ENCODE peak calls at places on chromosome 1, in seven cellular contexts. One of them, this sample, is unnamed.

GRCh38 chr1:150554086-150554452 is 4.9 kb downstream of the ADAMTSL4 start:
- DNase-seq in IMR-90: no peak
- DNase-seq in esophagus squamous epithelium: no peak
- DNase-seq in ascending aorta: no peak
- DNase-seq in ovary: no peak
- DNase-seq in Peyer's patch: no peak
- DNase-seq in left ventricle myocardium inferior: no peak
- DNase-seq in this sample: no peak

GRCh38 chr1:235127774-235128452 is 724 bp downstream of the TOMM20 start:
- DNase-seq in esophagus squamous epithelium: no peak
- DNase-seq in ovary: no peak
- DNase-seq in Peyer's patch: no peak
- DNase-seq in IMR-90: no peak
- DNase-seq in left ventricle myocardium inferior: no peak
- DNase-seq in ascending aorta: no peak
- DNase-seq in this sample: no peak

GRCh38 chr1:69404486-69404885 is 163.2 kb upstream of the LRRC7 start:
- DNase-seq in ascending aorta: no peak
- DNase-seq in esophagus squamous epithelium: no peak
- DNase-seq in Peyer's patch: no peak
- DNase-seq in IMR-90: no peak
- DNase-seq in left ventricle myocardium inferior: no peak
- DNase-seq in ovary: no peak
- DNase-seq in this sample: no peak

GRCh38 chr1:118326960-118327629 is 142.1 kb upstream of the SPAG17 start:
- DNase-seq in ovary: no peak
- DNase-seq in esophagus squamous epithelium: no peak
- DNase-seq in Peyer's patch: no peak
- DNase-seq in left ventricle myocardium inferior: no peak
- DNase-seq in IMR-90: no peak
- DNase-seq in ascending aorta: no peak
- DNase-seq in this sample: no peak

GRCh38 chr1:3198371-3199287 is 129.6 kb downstream of the PRDM16 start:
- DNase-seq in ovary: no peak
- DNase-seq in ascending aorta: no peak
- DNase-seq in left ventricle myocardium inferior: no peak
- DNase-seq in Peyer's patch: no peak
- DNase-seq in IMR-90: no peak
- DNase-seq in esophagus squamous epithelium: no peak
- DNase-seq in this sample: no peak

GRCh38 chr1:182309631-182310351 is 81.8 kb downstream of the GLUL start:
- DNase-seq in ascending aorta: no peak
- DNase-seq in ovary: no peak
- DNase-seq in IMR-90: no peak
- DNase-seq in left ventricle myocardium inferior: no peak
- DNase-seq in Peyer's patch: no peak
- DNase-seq in esophagus squamous epithelium: no peak
- DNase-seq in this sample: no peak

GRCh38 chr1:172143384-172144025 is 277.0 kb upstream of the C1orf105 start:
- DNase-seq in IMR-90: peak; percentile 70
- DNase-seq in left ventricle myocardium inferior: no peak
- DNase-seq in Peyer's patch: no peak
- DNase-seq in esophagus squamous epithelium: no peak
- DNase-seq in ascending aorta: no peak
- DNase-seq in ovary: no peak
- DNase-seq in this sample: no peak

GRCh38 chr1:7478797-7479499 is 292.1 kb upstream of the VAMP3 start:
- DNase-seq in left ventricle myocardium inferior: peak; percentile 86
- DNase-seq in ovary: peak; percentile 95
- DNase-seq in esophagus squamous epithelium: no peak
- DNase-seq in Peyer's patch: peak; percentile 61
- DNase-seq in IMR-90: peak; percentile 100
- DNase-seq in ascending aorta: no peak
- DNase-seq in this sample: peak; percentile 81

GRCh38 chr1:1157426-1157913 is 16.2 kb upstream of the TTLL10 start:
- DNase-seq in esophagus squamous epithelium: peak; percentile 28
- DNase-seq in ascending aorta: peak; percentile 89
- DNase-seq in Peyer's patch: peak; percentile 94
- DNase-seq in ovary: peak; percentile 74
- DNase-seq in IMR-90: peak; percentile 79
- DNase-seq in left ventricle myocardium inferior: peak; percentile 90
- DNase-seq in this sample: peak; percentile 95

GRCh38 chr1:153984125-153984899 is 1.8 kb downstream of the RAB13 start:
- DNase-seq in IMR-90: no peak
- DNase-seq in ascending aorta: no peak
- DNase-seq in left ventricle myocardium inferior: no peak
- DNase-seq in ovary: no peak
- DNase-seq in Peyer's patch: no peak
- DNase-seq in esophagus squamous epithelium: no peak
- DNase-seq in this sample: no peak

GRCh38 chr1:33711511-33711910 is 152.4 kb upstream of the HMGB4 start:
- DNase-seq in IMR-90: no peak
- DNase-seq in left ventricle myocardium inferior: no peak
- DNase-seq in ovary: no peak
- DNase-seq in ascending aorta: no peak
- DNase-seq in esophagus squamous epithelium: no peak
- DNase-seq in Peyer's patch: no peak
- DNase-seq in this sample: no peak

GRCh38 chr1:111833334-111833733 is 77.6 kb downstream of the DDX20 start:
- DNase-seq in left ventricle myocardium inferior: no peak
- DNase-seq in Peyer's patch: no peak
- DNase-seq in esophagus squamous epithelium: no peak
- DNase-seq in ovary: no peak
- DNase-seq in IMR-90: peak; percentile 13
- DNase-seq in ascending aorta: no peak
- DNase-seq in this sample: no peak

GRCh38 chr1:68293609-68294353 is 61.5 kb upstream of the WLS start:
- DNase-seq in ascending aorta: no peak
- DNase-seq in IMR-90: peak; percentile 45
- DNase-seq in esophagus squamous epithelium: no peak
- DNase-seq in ovary: peak; percentile 29
- DNase-seq in Peyer's patch: no peak
- DNase-seq in left ventricle myocardium inferior: peak; percentile 16
- DNase-seq in this sample: no peak

GRCh38 chr1:11067716-11068495 is 8.1 kb upstream of the SRM start:
- DNase-seq in IMR-90: no peak
- DNase-seq in left ventricle myocardium inferior: no peak
- DNase-seq in ovary: no peak
- DNase-seq in ascending aorta: no peak
- DNase-seq in Peyer's patch: no peak
- DNase-seq in esophagus squamous epithelium: no peak
- DNase-seq in this sample: no peak

DNA sequence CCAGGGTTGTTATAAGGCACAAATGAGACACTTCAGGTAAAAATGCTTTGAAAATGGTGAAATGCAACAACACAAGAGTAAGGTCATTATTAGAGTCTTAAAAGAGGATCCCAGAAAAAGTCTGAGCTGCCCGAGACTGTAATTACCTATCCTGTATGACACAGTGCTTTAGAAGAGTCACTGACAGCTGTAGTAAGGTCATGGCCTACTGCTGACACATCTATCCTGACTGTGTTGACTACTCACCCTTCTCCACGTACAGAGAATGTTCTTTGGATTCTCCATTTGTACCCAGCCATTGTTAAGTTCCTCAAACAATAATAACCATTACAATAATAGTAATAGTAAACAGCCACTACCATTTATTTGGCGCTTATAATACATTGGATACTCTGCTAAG is 104.4 kb downstream of the CACHD1 start:
- DNase-seq in ascending aorta: no peak
- DNase-seq in esophagus squamous epithelium: no peak
- DNase-seq in Peyer's patch: no peak
- DNase-seq in left ventricle myocardium inferior: no peak
- DNase-seq in IMR-90: peak; percentile 21
- DNase-seq in ovary: no peak
- DNase-seq in this sample: no peak
- H3K4me1 ChIP-seq in ascending aorta: no peaks in the 10 kb centered on the region
- H3K4me1 ChIP-seq in esophagus squamous epithelium: no peaks in the 10 kb centered on the region
- H3K4me1 ChIP-seq in Peyer's patch: no peaks in the 10 kb centered on the region
- H3K4me1 ChIP-seq in left ventricle myocardium inferior: no peaks in the 10 kb centered on the region
- H3K4me1 ChIP-seq in IMR-90: peaks cover 1% of the 10 kb centered on the region
- H3K4me1 ChIP-seq in ovary: peaks cover 8% of the 10 kb centered on the region
- H3K4me1 ChIP-seq in this sample: no peaks in the 10 kb centered on the region

GRCh38 chr1:232508161-232508661 is 121.7 kb downstream of the SIPA1L2 start:
- DNase-seq in ascending aorta: no peak
- DNase-seq in esophagus squamous epithelium: no peak
- DNase-seq in left ventricle myocardium inferior: no peak
- DNase-seq in IMR-90: no peak
- DNase-seq in ovary: no peak
- DNase-seq in Peyer's patch: no peak
- DNase-seq in this sample: no peak
- TF ChIP-seq CTCF in ascending aorta: no peak
- TF ChIP-seq CTCF in esophagus squamous epithelium: no peak
- TF ChIP-seq CTCF in left ventricle myocardium inferior: peak; percentile 30
- TF ChIP-seq CTCF in IMR-90: no peak
- TF ChIP-seq CTCF in ovary: no peak
- TF ChIP-seq CTCF in Peyer's patch: no peak
- TF ChIP-seq CTCF in this sample: no peak

GRCh38 chr1:9737057-9737456 is 85.5 kb downstream of the PIK3CD start:
- DNase-seq in left ventricle myocardium inferior: no peak
- DNase-seq in ovary: no peak
- DNase-seq in IMR-90: no peak
- DNase-seq in esophagus squamous epithelium: no peak
- DNase-seq in ascending aorta: no peak
- DNase-seq in Peyer's patch: no peak
- DNase-seq in this sample: no peak

GRCh38 chr1:9733160-9733789 is 81.7 kb downstream of the PIK3CD start:
- DNase-seq in IMR-90: no peak
- DNase-seq in left ventricle myocardium inferior: no peak
- DNase-seq in Peyer's patch: no peak
- DNase-seq in esophagus squamous epithelium: no peak
- DNase-seq in ascending aorta: no peak
- DNase-seq in ovary: no peak
- DNase-seq in this sample: no peak

GRCh38 chr1:9735800-9736199 is 84.3 kb downstream of the PIK3CD start:
- DNase-seq in ascending aorta: no peak
- DNase-seq in left ventricle myocardium inferior: no peak
- DNase-seq in esophagus squamous epithelium: no peak
- DNase-seq in ovary: no peak
- DNase-seq in Peyer's patch: no peak
- DNase-seq in IMR-90: no peak
- DNase-seq in this sample: no peak

GRCh38 chr1:9736241-9736640 is 84.7 kb downstream of the PIK3CD start:
- DNase-seq in ascending aorta: no peak
- DNase-seq in ovary: no peak
- DNase-seq in IMR-90: no peak
- DNase-seq in Peyer's patch: no peak
- DNase-seq in left ventricle myocardium inferior: no peak
- DNase-seq in esophagus squamous epithelium: no peak
- DNase-seq in this sample: no peak

GRCh38 chr1:9737716-9738115 is 86.0 kb downstream of the CLSTN1 start:
- DNase-seq in ovary: no peak
- DNase-seq in IMR-90: no peak
- DNase-seq in esophagus squamous epithelium: no peak
- DNase-seq in ascending aorta: no peak
- DNase-seq in left ventricle myocardium inferior: no peak
- DNase-seq in Peyer's patch: no peak
- DNase-seq in this sample: peak; percentile 4
- H3K36me3 ChIP-seq in ovary: peaks cover 2% of the 10 kb centered on the region
- H3K36me3 ChIP-seq in IMR-90: peaks cover 72% of the 10 kb centered on the region
- H3K36me3 ChIP-seq in esophagus squamous epithelium: peaks cover 100% of the 10 kb centered on the region
- H3K36me3 ChIP-seq in ascending aorta: peaks cover 87% of the 10 kb centered on the region
- H3K36me3 ChIP-seq in left ventricle myocardium inferior: peaks cover 100% of the 10 kb centered on the region
- H3K36me3 ChIP-seq in Peyer's patch: peaks cover 5% of the 10 kb centered on the region
- H3K36me3 ChIP-seq in this sample: peaks cover 22% of the 10 kb centered on the region

DNA sequence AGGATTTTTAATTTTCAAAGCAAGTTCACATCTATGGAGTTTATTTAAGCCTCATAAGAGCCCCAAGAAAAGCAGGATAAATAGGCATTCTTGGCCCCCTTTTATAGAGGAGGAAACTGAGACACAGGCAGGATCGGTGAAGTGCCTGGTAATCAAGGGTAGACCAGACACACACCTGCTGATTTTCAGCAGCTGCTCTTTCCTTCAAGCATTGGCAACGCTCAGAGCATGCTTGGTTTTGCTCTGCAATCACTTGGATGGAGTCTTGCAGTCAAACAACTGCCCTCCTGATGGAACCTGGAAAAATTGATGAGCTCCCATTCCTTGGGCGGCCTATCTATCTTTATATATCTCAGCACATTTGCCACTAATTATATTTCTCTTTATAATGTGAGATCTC is 478.9 kb upstream of the CAMK1G start:
- DNase-seq in Peyer's patch: no peak
- DNase-seq in esophagus squamous epithelium: no peak
- DNase-seq in IMR-90: no peak
- DNase-seq in left ventricle myocardium inferior: no peak
- DNase-seq in ascending aorta: no peak
- DNase-seq in ovary: no peak
- DNase-seq in this sample: no peak
- H3K4me1 ChIP-seq in Peyer's patch: peaks cover 17% of the 10 kb centered on the region
- H3K4me1 ChIP-seq in esophagus squamous epithelium: no peaks in the 10 kb centered on the region
- H3K4me1 ChIP-seq in IMR-90: no peaks in the 10 kb centered on the region
- H3K4me1 ChIP-seq in left ventricle myocardium inferior: no peaks in the 10 kb centered on the region
- H3K4me1 ChIP-seq in ascending aorta: no peaks in the 10 kb centered on the region
- H3K4me1 ChIP-seq in ovary: no peaks in the 10 kb centered on the region
- H3K4me1 ChIP-seq in this sample: peaks cover 9% of the 10 kb centered on the region

DNA sequence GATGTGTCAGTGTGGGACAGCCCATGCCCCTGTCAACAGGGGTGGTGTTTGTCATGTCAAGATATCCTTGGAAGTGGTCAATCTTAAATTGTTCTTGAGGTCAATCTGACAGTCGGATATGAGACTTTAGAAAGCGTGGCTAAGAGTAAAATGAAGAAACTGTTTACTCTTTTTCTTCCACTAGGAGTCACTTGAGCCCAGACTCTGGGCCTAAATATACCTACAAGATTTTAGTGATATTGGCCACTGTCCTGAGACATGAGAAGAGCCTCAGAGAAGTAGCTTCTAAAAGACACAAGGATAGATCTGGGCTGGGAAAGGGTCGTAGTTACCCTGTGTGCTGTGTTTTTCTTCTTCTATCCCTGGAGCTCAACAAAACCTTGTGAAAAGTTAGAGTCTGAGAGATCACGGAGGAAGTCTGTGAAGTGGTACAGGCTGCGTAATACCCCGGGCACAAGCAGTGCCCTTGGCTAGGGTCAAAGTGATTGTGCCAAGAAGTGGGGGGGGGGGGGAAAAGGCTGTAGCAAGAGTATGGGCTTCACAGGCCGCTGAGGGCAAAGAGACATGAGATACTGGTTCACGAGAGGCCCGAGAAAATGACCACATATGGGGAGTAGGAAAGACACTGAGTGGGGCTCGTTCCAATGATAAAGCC is 355.2 kb upstream of the GREM2 start:
- DNase-seq in ovary: no peak
- DNase-seq in ascending aorta: no peak
- DNase-seq in esophagus squamous epithelium: no peak
- DNase-seq in left ventricle myocardium inferior: no peak
- DNase-seq in IMR-90: peak; percentile 0
- DNase-seq in Peyer's patch: no peak
- DNase-seq in this sample: no peak
- TF ChIP-seq CTCF in ovary: no peak
- TF ChIP-seq CTCF in ascending aorta: no peak
- TF ChIP-seq CTCF in esophagus squamous epithelium: no peak
- TF ChIP-seq CTCF in left ventricle myocardium inferior: no peak
- TF ChIP-seq CTCF in IMR-90: peak; percentile 31
- TF ChIP-seq CTCF in Peyer's patch: peak; percentile 52
- TF ChIP-seq CTCF in this sample: no peak

DNA sequence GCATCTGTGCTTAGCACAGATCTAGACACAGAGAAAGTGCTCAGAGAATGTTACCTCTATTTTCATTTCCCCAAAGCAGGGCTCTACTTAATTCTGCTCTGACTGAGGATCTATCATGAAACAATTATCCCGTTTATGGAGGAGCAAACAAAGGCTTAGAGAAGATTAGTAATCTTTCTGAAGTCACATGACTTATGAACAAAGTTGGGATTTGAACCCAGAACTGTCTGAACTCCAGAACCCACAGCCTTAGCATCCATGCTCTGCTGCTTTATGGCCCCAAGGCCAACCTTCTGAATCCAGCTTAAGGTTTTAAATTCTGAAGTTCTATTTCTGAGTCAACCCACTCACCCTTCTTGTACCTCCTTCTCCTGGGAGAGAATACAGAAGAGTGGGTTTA is 11.9 kb downstream of the TSSK3 start:
- DNase-seq in Peyer's patch: no peak
- DNase-seq in ascending aorta: no peak
- DNase-seq in left ventricle myocardium inferior: no peak
- DNase-seq in ovary: no peak
- DNase-seq in esophagus squamous epithelium: no peak
- DNase-seq in IMR-90: no peak
- DNase-seq in this sample: no peak
- H3K36me3 ChIP-seq in Peyer's patch: no peaks in the 10 kb centered on the region
- H3K36me3 ChIP-seq in ascending aorta: peaks cover 75% of the 10 kb centered on the region
- H3K36me3 ChIP-seq in left ventricle myocardium inferior: peaks cover 94% of the 10 kb centered on the region
- H3K36me3 ChIP-seq in ovary: no peaks in the 10 kb centered on the region
- H3K36me3 ChIP-seq in esophagus squamous epithelium: peaks cover 99% of the 10 kb centered on the region
- H3K36me3 ChIP-seq in IMR-90: peaks cover 64% of the 10 kb centered on the region
- H3K36me3 ChIP-seq in this sample: peaks cover 31% of the 10 kb centered on the region